ENCODE peak calls at places on chromosomes 11 and 22, in five cellular contexts. O is A549, R is HepG2, P is K562, U is GM12878. J is an unnamed sample.

GRCh38 chr22:33539202-33539901 is 380.9 kb downstream of the LARGE1 start:
- DNase-seq in O (no peak), R (peak; percentile 10), P (no peak), U (no peak), J (no peak)

GRCh38 chr11:34277166-34277565 is 80.6 kb downstream of the ABTB2 start:
- DNase-seq in O (no peak), R (no peak), P (no peak), U (no peak), J (no peak)

GRCh38 chr11:121757480-121758125 is 304.8 kb upstream of the SORL1-AS1 start:
- DNase-seq in O (no peak), R (no peak), P (no peak), U (no peak), J (peak; percentile 41)

GRCh38 chr11:93020248-93021088 is 51.0 kb downstream of the MTNR1B start:
- DNase-seq in O (peak; percentile 18), R (no peak), P (no peak), U (no peak), J (no peak)

GRCh38 chr22:29300467-29300806 is 6.0 kb upstream of the GAS2L1 start:
- DNase-seq in O (no peak), R (no peak), P (no peak), U (no peak), J (no peak)

GRCh38 chr11:117913736-117914397 is 15.3 kb downstream of the TMPRSS13 start:
- DNase-seq in O (no peak), R (no peak), P (no peak), U (no peak), J (no peak)

GRCh38 chr11:47992959-47993820 is 12.8 kb downstream of the PTPRJ start:
- DNase-seq in O (peak; percentile 95), R (no peak), P (peak; percentile 66), U (no peak), J (no peak)

GRCh38 chr11:122153746-122154145 is 37.7 kb upstream of the BLID start:
- DNase-seq in O (no peak), R (no peak), P (no peak), U (no peak), J (no peak)

GRCh38 chr22:29756341-29756740 is 10.5 kb downstream of the ZMAT5 start:
- DNase-seq in O (no peak), R (no peak), P (no peak), U (no peak), J (no peak)

GRCh38 chr11:1054143-1055108 is 17.9 kb upstream of the MUC6 start:
- DNase-seq in O (peak; percentile 64), R (no peak), P (no peak), U (no peak), J (no peak)

GRCh38 chr11:60378359-60378758 is at the start of gene MS4A7:
- DNase-seq in O (no peak), R (no peak), P (no peak), U (peak; percentile 93), J (no peak)

GRCh38 chr11:114346709-114347141 is 50.5 kb downstream of the NNMT start:
- DNase-seq in O (peak; percentile 12), R (no peak), P (no peak), U (no peak), J (no peak)

GRCh38 chr11:70631624-70632047 is 233.3 kb downstream of the CTTN start:
- DNase-seq in O (no peak), R (no peak), P (no peak), U (no peak), J (no peak)

GRCh38 chr11:132686827-132687370 is 845.4 kb downstream of the OPCML start:
- DNase-seq in O (no peak), R (no peak), P (no peak), U (no peak), J (no peak)

GRCh38 chr11:2699531-2700414 is at the start of gene KCNQ1OT1:
- DNase-seq in O (peak; percentile 95), R (peak; percentile 95), P (peak; percentile 94), U (peak; percentile 86), J (peak; percentile 83)

GRCh38 chr11:27293500-27294417 is 69.3 kb downstream of the CCDC34 start:
- DNase-seq in O (no peak), R (peak; percentile 16), P (no peak), U (no peak), J (no peak)

GRCh38 chr11:2215561-2216399 is 44.2 kb upstream of the TH start:
- DNase-seq in O (peak; percentile 24), R (peak; percentile 46), P (peak; percentile 12), U (no peak), J (no peak)

GRCh38 chr11:2270322-2271076 is at the start of gene ASCL2:
- DNase-seq in O (no peak), R (no peak), P (peak; percentile 42), U (no peak), J (peak; percentile 45)

GRCh38 chr11:15988693-15989231 is 367.6 kb downstream of the SOX6 start:
- DNase-seq in O (peak; percentile 31), R (no peak), P (no peak), U (no peak), J (peak; percentile 85)

GRCh38 chr22:37571258-37571991 is 8.5 kb downstream of the LGALS2 start:
- DNase-seq in O (peak; percentile 57), R (no peak), P (no peak), U (no peak), J (peak; percentile 36)

GRCh38 chr11:2567026-2567671 is 122.3 kb downstream of the KCNQ1 start:
- DNase-seq in O (no peak), R (peak; percentile 48), P (no peak), U (no peak), J (no peak)

GRCh38 chr22:26590525-26590858 is 560 bp upstream of the TPST2 start:
- DNase-seq in O (no peak), R (peak; percentile 4), P (no peak), U (no peak), J (no peak)

GRCh38 chr22:40153186-40153585 is 24.5 kb upstream of the TNRC6B start:
- DNase-seq in O (no peak), R (no peak), P (no peak), U (no peak), J (peak; percentile 24)

GRCh38 chr11:20355221-20356219 is 8.0 kb upstream of the HTATIP2 start:
- DNase-seq in O (peak; percentile 63), R (peak; percentile 78), P (peak; percentile 57), U (no peak), J (peak; percentile 64)

GRCh38 chr11:10498022-10498400 is 42.9 kb downstream of the AMPD3 start:
- DNase-seq in O (no peak), R (no peak), P (no peak), U (no peak), J (no peak)

GRCh38 chr11:8913961-8914660 is 3.1 kb downstream of the AKIP1 start:
- DNase-seq in O (peak; percentile 29), R (peak; percentile 37), P (peak; percentile 31), U (no peak), J (peak; percentile 78)
- TF ChIP-seq JUNB in O (no peak), R (no peak), P (no peak), U (no peak), J (no peak)

DNA sequence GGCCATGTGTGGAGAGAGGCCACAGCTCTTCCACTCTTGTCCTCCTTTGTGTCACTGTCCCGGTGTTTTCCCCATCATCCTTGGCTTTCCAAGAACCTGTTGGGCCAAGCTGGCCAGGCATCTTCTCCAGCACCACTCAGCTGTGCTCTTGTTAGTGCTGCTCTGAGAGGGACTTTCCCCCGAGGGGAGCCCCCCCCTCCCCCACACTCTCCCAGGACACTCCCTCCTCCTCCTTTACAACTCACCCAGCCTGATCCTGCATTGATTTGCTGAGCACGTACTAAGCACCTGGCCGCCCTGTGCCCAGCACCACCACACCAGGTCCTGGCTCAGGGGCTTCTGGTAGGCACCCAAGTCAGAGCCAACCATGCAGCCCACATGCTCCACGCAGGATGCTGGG is 13.2 kb downstream of the TP53AIP1 start:
- DNase-seq in O (no peak), R (no peak), P (no peak), U (no peak), J (peak; percentile 45)
- TF ChIP-seq JUNB in O (no peak), R (no peak), P (no peak), U (no peak), J (no peak)

DNA sequence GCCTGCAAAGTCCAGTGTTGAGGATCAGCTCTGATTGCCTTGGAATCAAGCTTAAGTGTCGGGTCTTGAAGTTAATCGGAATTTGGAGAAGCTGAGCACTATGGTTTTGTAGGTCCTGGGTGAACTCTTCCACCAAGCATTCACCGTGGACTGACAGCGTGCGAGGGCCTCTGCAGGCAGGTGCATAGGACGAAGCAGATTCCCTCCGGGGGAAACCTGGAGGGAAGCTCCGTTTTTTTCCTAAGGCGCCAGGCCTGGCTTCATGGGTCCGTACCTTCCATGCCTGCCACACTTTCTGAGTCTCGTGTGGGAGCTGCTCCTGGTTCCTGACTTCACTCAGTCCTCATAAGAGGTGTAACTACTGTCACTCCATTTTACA is 170.1 kb downstream of the CRYBB2 start:
- DNase-seq in O (no peak), R (no peak), P (no peak), U (no peak), J (no peak)
- TF ChIP-seq JUNB in O (no peak), R (no peak), P (no peak), U (no peak), J (no peak)

DNA sequence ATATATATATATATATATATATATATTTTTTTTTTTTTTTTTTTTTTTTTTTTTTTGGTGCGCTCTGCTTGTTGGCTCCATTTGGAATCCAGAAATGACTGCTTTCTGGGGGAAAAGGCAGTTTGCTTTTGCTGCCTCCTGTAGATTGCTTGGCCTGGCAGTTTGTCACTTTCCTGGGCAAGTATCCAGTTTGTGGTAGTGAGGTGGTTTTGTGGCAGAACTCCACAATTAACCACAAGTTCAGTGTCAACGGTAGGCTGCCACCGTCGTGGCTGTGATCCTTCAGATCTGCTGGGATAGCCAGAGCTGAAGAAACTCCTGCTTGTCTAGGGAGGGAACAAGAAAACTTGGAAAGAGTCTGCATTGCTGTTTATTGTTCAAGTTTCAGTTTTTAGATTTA is 5.0 kb upstream of the PDE3B start:
- DNase-seq in O (no peak), R (no peak), P (no peak), U (no peak), J (no peak)
- TF ChIP-seq JUNB in O (no peak), R (no peak), P (no peak), U (no peak), J (no peak)

DNA sequence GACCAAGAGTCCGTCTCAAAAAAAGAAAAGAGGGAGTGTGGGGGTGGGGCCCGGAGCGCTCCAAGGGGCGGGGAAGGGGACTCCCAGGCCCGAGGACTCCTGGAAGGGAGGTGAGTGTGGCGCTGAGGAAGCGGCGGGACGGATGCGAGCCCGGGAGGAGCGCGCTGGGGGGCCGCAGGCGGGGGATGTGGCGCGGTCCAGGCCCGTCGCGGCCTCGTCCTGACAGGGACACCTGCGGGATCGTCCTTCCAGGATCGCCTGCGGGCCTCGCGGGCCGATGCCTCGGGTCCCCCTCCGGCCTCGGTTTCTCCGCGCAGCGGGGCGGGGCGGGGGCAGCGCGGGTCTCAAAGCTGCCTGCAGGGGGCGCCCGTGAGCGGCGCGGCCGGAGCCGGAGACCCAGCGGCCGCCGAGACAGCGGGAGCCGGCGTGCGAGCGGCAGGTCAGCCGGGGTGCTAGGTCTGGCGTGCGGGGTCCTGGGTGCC is 3.8 kb upstream of the ADORA2A start:
- DNase-seq in O (peak; percentile 21), R (no peak), P (peak; percentile 88), U (no peak), J (peak; percentile 70)
- TF ChIP-seq JUNB in O (no peak), R (no peak), P (no peak), U (no peak), J (no peak)